ENCODE peak calls at places on chromosomes 16 and 17, in ten cellular contexts. R is Calu3, A is progenitor cell of endocrine pancreas, H is astrocyte of the spinal cord, Z is Caco-2, T is mucosa of descending colon, P is upper lobe of right lung, E is uterus, F is adrenal gland, I is vagina. N is an unnamed sample.

GRCh38 chr17:73003487-73003886 is 89.0 kb downstream of the SLC39A11 start:
- DNase-seq in R (peak; percentile 65), P (no peak), I (no peak), A (no peak), E (no peak), Z (no peak), H (no peak), T (no peak), F (no peak), N (no peak)

GRCh38 chr16:17368951-17369350 is 101.8 kb downstream of the XYLT1 start:
- DNase-seq in R (no peak), Z (no peak), I (no peak), P (no peak), H (no peak), T (no peak), A (no peak), E (no peak), F (no peak), N (no peak)

GRCh38 chr17:9233761-9234160 is 212.5 kb downstream of the NTN1 start:
- DNase-seq in A (no peak), P (no peak), H (no peak), I (no peak), T (no peak), F (no peak), Z (no peak), R (no peak), E (no peak), N (no peak)

GRCh38 chr17:33266116-33266515 is 27.0 kb downstream of the ASIC2 start:
- DNase-seq in P (no peak), R (no peak), H (no peak), T (no peak), I (no peak), F (no peak), Z (no peak), E (no peak), A (no peak), N (no peak)

GRCh38 chr16:23509763-23510153 is 536 bp downstream of the GGA2 start:
- DNase-seq in E (peak; percentile 36), I (no peak), A (no peak), R (peak; percentile 23), H (peak; percentile 31), Z (no peak), P (no peak), F (peak; percentile 56), T (no peak), N (no peak)

GRCh38 chr16:81537721-81538561 is 93.3 kb downstream of the CMIP start:
- DNase-seq in R (no peak), Z (no peak), E (no peak), A (no peak), H (peak; percentile 49), P (peak; percentile 45), I (no peak), F (no peak), T (peak; percentile 28), N (no peak)

GRCh38 chr16:66472961-66473610 is 46.0 kb downstream of the BEAN1 start:
- DNase-seq in F (no peak), R (no peak), A (no peak), Z (no peak), H (no peak), T (no peak), E (no peak), I (no peak), P (no peak), N (no peak)

GRCh38 chr17:40122944-40123810 is 1.4 kb downstream of the MSL1 start:
- DNase-seq in I (no peak), F (peak; percentile 70), A (peak; percentile 41), E (peak; percentile 52), R (peak; percentile 98), Z (peak; percentile 79), P (peak; percentile 66), T (peak; percentile 68), H (peak; percentile 46), N (no peak)

GRCh38 chr17:60524463-60525346 is 1.3 kb downstream of the APPBP2 start:
- DNase-seq in E (no peak), A (no peak), P (no peak), Z (no peak), R (no peak), F (peak; percentile 2), I (no peak), T (no peak), H (peak; percentile 17), N (no peak)

GRCh38 chr17:77958716-77959215 is 263 bp downstream of the TNRC6C start:
- DNase-seq in F (no peak), I (no peak), A (peak; percentile 21), H (no peak), Z (no peak), P (no peak), R (no peak), T (no peak), E (no peak), N (no peak)

GRCh38 chr17:77959216-77959925 is 868 bp downstream of the TNRC6C start:
- DNase-seq in T (peak; percentile 50), R (peak; percentile 2), A (no peak), Z (peak; percentile 52), P (no peak), E (no peak), I (no peak), H (peak; percentile 8), F (peak; percentile 32), N (no peak)

GRCh38 chr17:77959926-77960521 is 1.5 kb downstream of the TNRC6C start:
- DNase-seq in F (no peak), E (no peak), Z (no peak), P (no peak), H (peak; percentile 38), R (no peak), T (no peak), I (no peak), A (no peak), N (no peak)

GRCh38 chr17:77957215-77957868 is 1.2 kb upstream of the TNRC6C start:
- DNase-seq in T (no peak), P (no peak), F (no peak), E (no peak), A (no peak), R (no peak), I (no peak), H (peak; percentile 24), Z (no peak), N (no peak)

GRCh38 chr17:77957869-77958715 is at the start of gene TNRC6C:
- DNase-seq in P (peak; percentile 100), F (peak; percentile 100), Z (peak; percentile 100), T (peak; percentile 100), I (no peak), R (peak; percentile 99), A (peak; percentile 99), E (peak; percentile 100), H (peak; percentile 99), N (peak; percentile 98)
- TF ChIP-seq CTCF in P (peak; percentile 15), F (no peak), Z (no peak), T (no peak), I (no peak), R (no peak), A (no peak), E (peak; percentile 40), H (peak; percentile 14), N (no peak)

GRCh38 chr17:14211778-14212177 is 24.9 kb downstream of the CDRT15 start:
- DNase-seq in E (no peak), I (no peak), P (peak; percentile 72), Z (no peak), R (no peak), T (peak; percentile 52), F (peak; percentile 18), A (no peak), H (no peak), N (no peak)
- TF ChIP-seq CTCF in E (peak; percentile 16), I (peak; percentile 34), P (peak; percentile 48), Z (no peak), R (no peak), T (no peak), F (peak; percentile 49), A (no peak), H (peak; percentile 40), N (no peak)

DNA sequence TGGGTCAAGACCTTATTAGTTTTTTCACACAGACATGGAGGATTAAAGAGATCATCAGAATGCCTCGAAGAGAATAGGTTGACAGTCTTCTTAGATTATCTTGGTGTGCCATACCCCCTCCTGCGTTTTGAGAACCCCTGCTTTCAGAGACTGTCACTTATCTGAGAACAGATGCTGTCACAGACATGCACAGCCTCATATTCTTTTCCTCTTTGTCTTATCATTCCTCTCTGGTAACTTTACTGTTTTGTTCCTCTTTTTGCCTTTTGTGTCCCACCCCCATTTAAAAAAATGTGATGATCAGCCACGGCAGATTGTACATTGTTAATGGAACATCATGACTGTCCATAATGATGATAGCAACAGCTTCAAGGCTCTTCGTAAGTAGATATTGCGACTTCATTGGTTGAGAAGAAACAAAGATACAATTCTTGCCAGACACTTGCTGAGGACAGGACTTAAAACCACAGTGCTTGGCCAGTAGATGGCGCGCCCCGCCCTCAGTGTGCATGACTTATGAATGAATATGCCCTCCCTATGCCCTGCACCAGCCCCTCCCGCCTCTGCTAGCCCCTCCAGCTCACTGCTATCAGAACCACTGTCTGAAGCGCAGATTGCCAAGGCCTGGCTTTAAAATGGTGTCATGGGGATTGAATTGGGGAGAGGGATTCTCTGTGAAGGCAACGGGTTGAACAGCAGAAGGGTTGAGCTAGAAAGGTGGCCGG is 2.6 kb upstream of the PITPNC1 start:
- DNase-seq in F (peak; percentile 86), E (peak; percentile 79), T (peak; percentile 89), Z (peak; percentile 87), H (peak; percentile 86), A (peak; percentile 70), I (no peak), R (peak; percentile 87), P (peak; percentile 93), N (peak; percentile 95)
- TF ChIP-seq CTCF in F (peak; percentile 88), E (peak; percentile 73), T (peak; percentile 68), Z (peak; percentile 85), H (peak; percentile 88), A (peak; percentile 82), I (peak; percentile 74), R (peak; percentile 49), P (peak; percentile 86), N (no peak)

GRCh38 chr17:42563950-42564349 is 2.0 kb downstream of the COASY start:
- DNase-seq in P (no peak), F (no peak), E (no peak), A (no peak), Z (no peak), H (no peak), R (no peak), I (no peak), T (no peak), N (no peak)

GRCh38 chr17:42562845-42563509 is 1.0 kb downstream of the COASY start:
- DNase-seq in A (no peak), T (peak; percentile 54), Z (no peak), F (no peak), I (no peak), R (no peak), H (no peak), E (no peak), P (peak; percentile 63), N (no peak)

GRCh38 chr17:42564815-42565522 is 1.9 kb upstream of the MLX start:
- DNase-seq in T (peak; percentile 19), R (no peak), P (no peak), E (no peak), I (no peak), Z (no peak), H (no peak), A (no peak), F (no peak), N (no peak)

GRCh38 chr17:42561908-42562844 is at the start of gene COASY:
- DNase-seq in I (no peak), F (peak; percentile 95), Z (peak; percentile 97), H (peak; percentile 96), E (peak; percentile 96), T (peak; percentile 97), P (peak; percentile 97), R (peak; percentile 98), A (peak; percentile 85), N (peak; percentile 93)

DNA sequence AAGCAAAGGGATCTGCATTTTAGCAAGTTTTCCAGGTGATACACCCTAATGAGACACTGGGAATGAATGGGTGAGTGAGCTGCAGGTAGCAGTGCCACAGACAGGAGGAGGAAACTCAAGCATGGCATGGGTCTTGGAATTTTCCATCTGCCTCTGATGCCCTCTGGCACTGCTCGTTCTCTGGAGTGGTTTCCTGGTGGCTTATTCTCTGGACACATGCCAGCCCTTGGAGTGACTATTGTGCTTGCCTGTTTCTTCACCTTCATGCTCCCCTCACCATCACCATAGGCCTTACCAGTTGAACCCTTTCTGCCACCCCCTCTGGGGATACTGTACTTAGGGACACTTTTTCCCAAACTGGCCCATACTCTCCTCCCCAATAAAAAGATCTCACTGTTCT is 1.6 kb downstream of the COASY start:
- DNase-seq in P (no peak), E (no peak), T (peak; percentile 25), A (no peak), R (peak; percentile 67), H (no peak), Z (no peak), I (no peak), F (no peak), N (no peak)
- TF ChIP-seq CTCF in P (no peak), E (no peak), T (no peak), A (no peak), R (no peak), H (no peak), Z (no peak), I (no peak), F (no peak), N (no peak)

N was measured in omental fat pad.